ENCODE peak calls at places on chromosomes 3 and 15, in seven cellular contexts. One of them, this sample, is unnamed.

GRCh38 chr3:33007776-33008175 is 56.3 kb downstream of the CCR4 start:
- DNase-seq in brain microvascular endothelial cell: no peak
- DNase-seq in neural progenitor cell: no peak
- DNase-seq in sigmoid colon: no peak
- DNase-seq in upper lobe of left lung: no peak
- DNase-seq in CD8-positive, alpha-beta T cell: no peak
- DNase-seq in colonic mucosa: no peak
- DNase-seq in this sample: no peak

GRCh38 chr3:86973440-86973839 is 17.5 kb downstream of the VGLL3 start:
- DNase-seq in brain microvascular endothelial cell: peak; percentile 96
- DNase-seq in neural progenitor cell: no peak
- DNase-seq in sigmoid colon: no peak
- DNase-seq in upper lobe of left lung: no peak
- DNase-seq in CD8-positive, alpha-beta T cell: no peak
- DNase-seq in colonic mucosa: no peak
- DNase-seq in this sample: no peak

GRCh38 chr15:86073281-86073680 is 6.4 kb upstream of the AGBL1 start:
- DNase-seq in brain microvascular endothelial cell: no peak
- DNase-seq in neural progenitor cell: no peak
- DNase-seq in sigmoid colon: no peak
- DNase-seq in upper lobe of left lung: no peak
- DNase-seq in CD8-positive, alpha-beta T cell: no peak
- DNase-seq in colonic mucosa: no peak
- DNase-seq in this sample: no peak

GRCh38 chr3:4678320-4678719 is 185.2 kb downstream of the ITPR1 start:
- DNase-seq in brain microvascular endothelial cell: no peak
- DNase-seq in neural progenitor cell: no peak
- DNase-seq in sigmoid colon: no peak
- DNase-seq in upper lobe of left lung: no peak
- DNase-seq in CD8-positive, alpha-beta T cell: no peak
- DNase-seq in colonic mucosa: no peak
- DNase-seq in this sample: no peak

GRCh38 chr3:120432105-120432860 is 18.5 kb downstream of the FSTL1 start:
- DNase-seq in brain microvascular endothelial cell: peak; percentile 91
- DNase-seq in neural progenitor cell: peak; percentile 83
- DNase-seq in sigmoid colon: no peak
- DNase-seq in upper lobe of left lung: no peak
- DNase-seq in CD8-positive, alpha-beta T cell: no peak
- DNase-seq in colonic mucosa: no peak
- DNase-seq in this sample: no peak

GRCh38 chr3:137987723-137988122 is 22.2 kb upstream of the CLDN18 start:
- DNase-seq in brain microvascular endothelial cell: no peak
- DNase-seq in neural progenitor cell: no peak
- DNase-seq in sigmoid colon: no peak
- DNase-seq in upper lobe of left lung: no peak
- DNase-seq in CD8-positive, alpha-beta T cell: no peak
- DNase-seq in colonic mucosa: no peak
- DNase-seq in this sample: no peak

GRCh38 chr15:25903024-25903581 is 40.0 kb upstream of the ATP10A start:
- DNase-seq in brain microvascular endothelial cell: no peak
- DNase-seq in neural progenitor cell: no peak
- DNase-seq in sigmoid colon: peak; percentile 80
- DNase-seq in upper lobe of left lung: peak; percentile 21
- DNase-seq in CD8-positive, alpha-beta T cell: no peak
- DNase-seq in colonic mucosa: no peak
- DNase-seq in this sample: no peak

GRCh38 chr15:63334821-63335220 is 46.8 kb downstream of the CA12 start:
- DNase-seq in brain microvascular endothelial cell: no peak
- DNase-seq in neural progenitor cell: no peak
- DNase-seq in sigmoid colon: no peak
- DNase-seq in upper lobe of left lung: no peak
- DNase-seq in CD8-positive, alpha-beta T cell: no peak
- DNase-seq in colonic mucosa: no peak
- DNase-seq in this sample: no peak

GRCh38 chr15:78077860-78078187 is 313 bp upstream of the TBC1D2B start:
- DNase-seq in brain microvascular endothelial cell: no peak
- DNase-seq in neural progenitor cell: no peak
- DNase-seq in sigmoid colon: no peak
- DNase-seq in upper lobe of left lung: no peak
- DNase-seq in CD8-positive, alpha-beta T cell: no peak
- DNase-seq in colonic mucosa: no peak
- DNase-seq in this sample: no peak

GRCh38 chr3:183564046-183564445 is 8.5 kb upstream of the KLHL6 start:
- DNase-seq in brain microvascular endothelial cell: no peak
- DNase-seq in neural progenitor cell: no peak
- DNase-seq in sigmoid colon: no peak
- DNase-seq in upper lobe of left lung: no peak
- DNase-seq in CD8-positive, alpha-beta T cell: no peak
- DNase-seq in colonic mucosa: no peak
- DNase-seq in this sample: no peak

GRCh38 chr3:183563686-183563941 is 8.1 kb upstream of the KLHL6 start:
- DNase-seq in brain microvascular endothelial cell: no peak
- DNase-seq in neural progenitor cell: no peak
- DNase-seq in sigmoid colon: no peak
- DNase-seq in upper lobe of left lung: no peak
- DNase-seq in CD8-positive, alpha-beta T cell: no peak
- DNase-seq in colonic mucosa: no peak
- DNase-seq in this sample: no peak

GRCh38 chr3:183555541-183556081 is at the start of gene KLHL6:
- DNase-seq in brain microvascular endothelial cell: no peak
- DNase-seq in neural progenitor cell: no peak
- DNase-seq in sigmoid colon: no peak
- DNase-seq in upper lobe of left lung: no peak
- DNase-seq in CD8-positive, alpha-beta T cell: peak; percentile 67
- DNase-seq in colonic mucosa: peak; percentile 43
- DNase-seq in this sample: peak; percentile 61

DNA sequence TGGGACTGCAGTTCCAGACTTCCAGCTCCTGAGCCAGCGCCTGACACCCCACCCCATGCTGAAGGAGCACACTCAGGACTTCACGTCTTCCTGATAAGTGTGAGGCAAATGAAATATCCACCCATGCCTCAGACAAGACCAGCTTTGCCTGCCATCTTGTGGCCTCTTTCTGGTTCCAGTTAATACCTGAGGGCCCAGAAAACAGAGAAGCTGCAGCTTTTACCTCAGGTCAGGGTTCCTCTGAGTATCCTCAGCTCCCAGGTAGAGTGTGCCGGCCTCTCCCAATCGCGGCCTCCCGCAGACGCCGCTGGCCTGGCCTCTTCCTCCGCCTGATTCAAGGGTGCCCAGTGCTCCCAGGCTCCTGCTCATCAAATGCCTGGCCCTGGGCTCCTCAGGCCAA is 5.1 kb upstream of the KLHL6 start:
- DNase-seq in brain microvascular endothelial cell: no peak
- DNase-seq in neural progenitor cell: peak; percentile 55
- DNase-seq in sigmoid colon: no peak
- DNase-seq in upper lobe of left lung: peak; percentile 52
- DNase-seq in CD8-positive, alpha-beta T cell: no peak
- DNase-seq in colonic mucosa: peak; percentile 41
- DNase-seq in this sample: no peak
- TF ChIP-seq CTCF in brain microvascular endothelial cell: peak; percentile 38
- TF ChIP-seq CTCF in neural progenitor cell: peak; percentile 43
- TF ChIP-seq CTCF in sigmoid colon: no peak
- TF ChIP-seq CTCF in upper lobe of left lung: peak; percentile 53
- TF ChIP-seq CTCF in CD8-positive, alpha-beta T cell: peak; percentile 38
- TF ChIP-seq CTCF in colonic mucosa: no peak
- TF ChIP-seq CTCF in this sample: peak; percentile 29

DNA sequence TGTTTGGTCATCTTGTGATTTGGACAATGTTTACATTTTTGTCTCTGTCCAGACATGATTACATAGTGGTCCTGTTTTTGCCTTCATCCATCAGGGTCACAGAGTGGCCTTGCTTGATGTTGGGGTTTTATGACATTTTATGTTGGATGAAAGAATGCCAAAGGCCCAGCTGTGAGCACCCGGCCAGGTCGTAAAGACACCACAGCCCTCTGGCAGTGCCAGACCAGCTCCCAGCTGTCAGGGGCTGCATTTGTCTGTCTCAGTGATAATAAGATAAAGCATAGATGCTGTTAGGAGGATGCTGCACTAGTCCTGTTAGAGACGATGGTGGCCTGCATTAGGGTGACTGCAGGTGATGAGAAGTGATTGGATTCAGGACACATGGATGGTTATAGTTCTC is 117.5 kb downstream of the FAM174B start:
- DNase-seq in brain microvascular endothelial cell: no peak
- DNase-seq in neural progenitor cell: no peak
- DNase-seq in sigmoid colon: no peak
- DNase-seq in upper lobe of left lung: no peak
- DNase-seq in CD8-positive, alpha-beta T cell: no peak
- DNase-seq in colonic mucosa: no peak
- DNase-seq in this sample: no peak
- H3K27ac ChIP-seq in brain microvascular endothelial cell: no peak overlapping the region
- H3K27ac ChIP-seq in neural progenitor cell: no peak overlapping the region
- H3K27ac ChIP-seq in sigmoid colon: no peak overlapping the region
- H3K27ac ChIP-seq in upper lobe of left lung: no peak overlapping the region
- H3K27ac ChIP-seq in CD8-positive, alpha-beta T cell: no peak overlapping the region
- H3K27ac ChIP-seq in colonic mucosa: no peak overlapping the region
- H3K27ac ChIP-seq in this sample: no peak overlapping the region

GRCh38 chr15:99733268-99734039 is at the start of gene LYSMD4:
- DNase-seq in brain microvascular endothelial cell: peak; percentile 93
- DNase-seq in neural progenitor cell: peak; percentile 99
- DNase-seq in sigmoid colon: peak; percentile 99
- DNase-seq in upper lobe of left lung: peak; percentile 100
- DNase-seq in CD8-positive, alpha-beta T cell: peak; percentile 99
- DNase-seq in colonic mucosa: peak; percentile 99
- DNase-seq in this sample: peak; percentile 99

GRCh38 chr15:99732711-99733267 is 448 bp downstream of the LYSMD4 start:
- DNase-seq in brain microvascular endothelial cell: no peak
- DNase-seq in neural progenitor cell: peak; percentile 63
- DNase-seq in sigmoid colon: peak; percentile 79
- DNase-seq in upper lobe of left lung: peak; percentile 90
- DNase-seq in CD8-positive, alpha-beta T cell: no peak
- DNase-seq in colonic mucosa: peak; percentile 48
- DNase-seq in this sample: no peak

GRCh38 chr15:99735868-99736267 is 2.6 kb upstream of the LYSMD4 start:
- DNase-seq in brain microvascular endothelial cell: no peak
- DNase-seq in neural progenitor cell: no peak
- DNase-seq in sigmoid colon: no peak
- DNase-seq in upper lobe of left lung: no peak
- DNase-seq in CD8-positive, alpha-beta T cell: no peak
- DNase-seq in colonic mucosa: no peak
- DNase-seq in this sample: no peak

GRCh38 chr15:99736702-99737101 is 3.5 kb upstream of the LYSMD4 start:
- DNase-seq in brain microvascular endothelial cell: no peak
- DNase-seq in neural progenitor cell: no peak
- DNase-seq in sigmoid colon: no peak
- DNase-seq in upper lobe of left lung: no peak
- DNase-seq in CD8-positive, alpha-beta T cell: no peak
- DNase-seq in colonic mucosa: no peak
- DNase-seq in this sample: no peak

GRCh38 chr15:99734575-99734974 is 1.3 kb upstream of the LYSMD4 start:
- DNase-seq in brain microvascular endothelial cell: no peak
- DNase-seq in neural progenitor cell: no peak
- DNase-seq in sigmoid colon: no peak
- DNase-seq in upper lobe of left lung: no peak
- DNase-seq in CD8-positive, alpha-beta T cell: no peak
- DNase-seq in colonic mucosa: peak; percentile 45
- DNase-seq in this sample: no peak
- H3K27me3 ChIP-seq in brain microvascular endothelial cell: no peaks in the 10 kb centered on the region
- H3K27me3 ChIP-seq in neural progenitor cell: peaks cover 14% of the 10 kb centered on the region
- H3K27me3 ChIP-seq in sigmoid colon: no peaks in the 10 kb centered on the region
- H3K27me3 ChIP-seq in upper lobe of left lung: no peaks in the 10 kb centered on the region
- H3K27me3 ChIP-seq in CD8-positive, alpha-beta T cell: no peaks in the 10 kb centered on the region
- H3K27me3 ChIP-seq in colonic mucosa: no peaks in the 10 kb centered on the region
- H3K27me3 ChIP-seq in this sample: no peaks in the 10 kb centered on the region

DNA sequence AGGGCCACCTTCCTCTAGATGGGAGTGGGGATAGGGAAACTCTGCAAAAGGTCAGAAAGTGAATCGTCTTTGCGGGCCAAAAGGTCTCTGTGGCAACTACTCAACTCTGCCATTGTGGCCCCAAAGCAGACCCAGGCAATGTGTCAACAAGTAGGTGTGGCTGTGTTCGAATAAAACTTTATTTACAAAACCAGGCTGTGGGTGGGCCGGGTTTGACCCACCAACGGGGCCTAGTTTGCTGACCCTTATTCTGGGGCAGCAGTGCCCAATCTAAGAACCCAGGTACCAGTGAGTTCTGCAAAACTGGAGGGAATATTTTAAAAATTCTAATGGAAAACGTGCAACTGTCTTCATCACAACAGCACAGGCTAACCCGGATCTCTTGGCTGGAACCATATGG is 40.9 kb downstream of the RORA start:
- DNase-seq in brain microvascular endothelial cell: no peak
- DNase-seq in neural progenitor cell: no peak
- DNase-seq in sigmoid colon: no peak
- DNase-seq in upper lobe of left lung: no peak
- DNase-seq in CD8-positive, alpha-beta T cell: no peak
- DNase-seq in colonic mucosa: no peak
- DNase-seq in this sample: no peak
- TF ChIP-seq CTCF in brain microvascular endothelial cell: no peak
- TF ChIP-seq CTCF in neural progenitor cell: no peak
- TF ChIP-seq CTCF in sigmoid colon: no peak
- TF ChIP-seq CTCF in upper lobe of left lung: no peak
- TF ChIP-seq CTCF in CD8-positive, alpha-beta T cell: no peak
- TF ChIP-seq CTCF in colonic mucosa: no peak
- TF ChIP-seq CTCF in this sample: no peak